ENCODE peak calls at places on chromosomes 3 and 15, in five cellular contexts. Q, L, F, P and M are unnamed samples.

GRCh38 chr3:171168086-171168485 is 141.6 kb upstream of the SLC2A2 start:
- DNase-seq in Q (no peak), L (no peak), F (no peak), P (no peak), M (no peak)

GRCh38 chr3:45554001-45554691 is 40.4 kb upstream of the LIMD1 start:
- DNase-seq in Q (no peak), L (no peak), F (no peak), P (no peak), M (no peak)

GRCh38 chr3:41244620-41245336 is 45.5 kb downstream of the CTNNB1 start:
- DNase-seq in Q (no peak), L (no peak), F (no peak), P (no peak), M (no peak)

GRCh38 chr3:110618512-110619226 is 452.9 kb upstream of the NECTIN3 start:
- DNase-seq in Q (no peak), L (no peak), F (no peak), P (no peak), M (no peak)

GRCh38 chr3:14991148-14991742 is 43.9 kb downstream of the NR2C2 start:
- DNase-seq in Q (no peak), L (no peak), F (no peak), P (no peak), M (peak; percentile 18)

GRCh38 chr3:98743071-98743470 is 20.1 kb upstream of the ST3GAL6 start:
- DNase-seq in Q (no peak), L (no peak), F (no peak), P (no peak), M (no peak)

GRCh38 chr15:82159922-82160321 is 102.6 kb downstream of the EFL1 start:
- DNase-seq in Q (peak; percentile 67), L (no peak), F (no peak), P (no peak), M (no peak)

GRCh38 chr15:63166219-63166618 is 8.9 kb upstream of the RPS27L start:
- DNase-seq in Q (no peak), L (no peak), F (no peak), P (no peak), M (no peak)

GRCh38 chr15:99248000-99248727 is 1.2 kb downstream of the TTC23 start:
- DNase-seq in Q (no peak), L (no peak), F (no peak), P (no peak), M (no peak)

GRCh38 chr15:51121631-51122225 is 27.0 kb upstream of the TNFAIP8L3 start:
- DNase-seq in Q (no peak), L (no peak), F (no peak), P (no peak), M (no peak)

GRCh38 chr3:14810070-14810732 is 8.6 kb upstream of the FGD5 start:
- DNase-seq in Q (no peak), L (no peak), F (no peak), P (no peak), M (no peak)

GRCh38 chr15:61835476-61836106 is 224.7 kb downstream of the VPS13C start:
- DNase-seq in Q (peak; percentile 8), L (peak; percentile 25), F (peak; percentile 71), P (peak; percentile 5), M (peak; percentile 59)

GRCh38 chr3:155462672-155463071 is 169.2 kb upstream of the STRIT1 start:
- DNase-seq in Q (no peak), L (no peak), F (no peak), P (no peak), M (no peak)

GRCh38 chr3:159839561-159840379 is 148.9 kb upstream of the IL12A start:
- DNase-seq in Q (no peak), L (no peak), F (no peak), P (peak; percentile 77), M (no peak)

GRCh38 chr15:36361351-36361870 is 218.0 kb upstream of the CDIN1 start:
- DNase-seq in Q (no peak), L (no peak), F (no peak), P (no peak), M (no peak)

GRCh38 chr3:138908815-138909214 is 38.1 kb downstream of the FOXL2 start:
- DNase-seq in Q (no peak), L (no peak), F (no peak), P (no peak), M (no peak)

GRCh38 chr15:62128916-62129315 is 36.2 kb downstream of the C2CD4B start:
- DNase-seq in Q (no peak), L (no peak), F (no peak), P (no peak), M (no peak)

GRCh38 chr15:55856506-55856905 is 113.6 kb upstream of the PRTG start:
- DNase-seq in Q (no peak), L (no peak), F (no peak), P (no peak), M (no peak)

GRCh38 chr15:65056106-65056505 is 10.9 kb downstream of the SLC51B start:
- DNase-seq in Q (no peak), L (no peak), F (no peak), P (no peak), M (no peak)

GRCh38 chr3:111906667-111907066 is 47.6 kb downstream of the PHLDB2 start:
- DNase-seq in Q (no peak), L (no peak), F (no peak), P (no peak), M (no peak)

GRCh38 chr3:64267774-64268604 is 42.7 kb upstream of the PRICKLE2 start:
- DNase-seq in Q (no peak), L (no peak), F (no peak), P (no peak), M (no peak)

GRCh38 chr15:98881526-98882517 is 125.8 kb downstream of the PGPEP1L start:
- DNase-seq in Q (no peak), L (no peak), F (peak; percentile 66), P (no peak), M (no peak)

GRCh38 chr15:49610166-49610918 is 10.3 kb downstream of the FAM227B start:
- DNase-seq in Q (no peak), L (no peak), F (no peak), P (no peak), M (no peak)

GRCh38 chr3:159882784-159883779 is 105.6 kb upstream of the IL12A start:
- DNase-seq in Q (no peak), L (no peak), F (no peak), P (no peak), M (peak; percentile 98)

GRCh38 chr15:63313866-63314265 is 36.5 kb downstream of the APH1B start:
- DNase-seq in Q (no peak), L (no peak), F (no peak), P (no peak), M (no peak)

GRCh38 chr3:147945968-147946519 is 536.9 kb downstream of the ZIC1 start:
- DNase-seq in Q (peak; percentile 75), L (no peak), F (peak; percentile 42), P (no peak), M (no peak)

GRCh38 chr3:169760479-169760878 is 4.4 kb downstream of the TERC start:
- DNase-seq in Q (no peak), L (no peak), F (peak; percentile 65), P (no peak), M (no peak)

GRCh38 chr3:138935864-138936762 is 10.8 kb downstream of the FOXL2 start:
- DNase-seq in Q (no peak), L (peak; percentile 45), F (peak; percentile 72), P (no peak), M (peak; percentile 42)

GRCh38 chr3:128584412-128585020 is 66.1 kb downstream of the RPN1 start:
- DNase-seq in Q (peak; percentile 40), L (no peak), F (peak; percentile 61), P (peak; percentile 72), M (peak; percentile 72)